ENCODE peak calls at places on chromosomes 13 and 19, in four cellular contexts. X is heart right ventricle, C is mucosa of descending colon, V is thoracic aorta. N is an unnamed sample.

GRCh38 chr19:16134510-16134909 is 9.0 kb upstream of the HSH2D start:
- DNase-seq in X (no peak), C (no peak), V (no peak), N (no peak)

GRCh38 chr13:82720961-82721360 is 1161.3 kb downstream of the SLITRK1 start:
- DNase-seq in X (no peak), C (no peak), V (no peak), N (no peak)

GRCh38 chr13:71274923-71275593 is 591.9 kb downstream of the DACH1 start:
- DNase-seq in X (no peak), C (no peak), V (no peak), N (no peak)

GRCh38 chr19:47444388-47444821 is 25.1 kb upstream of the MEIS3 start:
- DNase-seq in X (no peak), C (no peak), V (no peak), N (no peak)

GRCh38 chr13:99653526-99653925 is 152.3 kb downstream of the TM9SF2 start:
- DNase-seq in X (no peak), C (no peak), V (no peak), N (no peak)

GRCh38 chr13:24115671-24116070 is 44.8 kb upstream of the SPATA13 start:
- DNase-seq in X (no peak), C (no peak), V (no peak), N (no peak)

GRCh38 chr13:101941095-101941777 is 460.6 kb downstream of the FGF14 start:
- DNase-seq in X (no peak), C (no peak), V (no peak), N (no peak)

GRCh38 chr13:113848431-113849260 is 15.2 kb downstream of the GAS6 start:
- DNase-seq in X (peak), C (peak), V (no peak), N (no peak)

GRCh38 chr19:46357846-46358583 is 11.1 kb downstream of the PPP5C start:
- DNase-seq in X (no peak), C (no peak), V (no peak), N (no peak)

GRCh38 chr13:113155982-113156655 is 2.3 kb upstream of the PROZ start:
- DNase-seq in X (no peak), C (no peak), V (no peak), N (no peak)

GRCh38 chr19:33689138-33689746 is 67.5 kb downstream of the CHST8 start:
- DNase-seq in X (no peak), C (no peak), V (no peak), N (no peak)

GRCh38 chr13:113951246-113951999 is 22.5 kb downstream of the C13orf46 start:
- DNase-seq in X (peak), C (peak), V (peak), N (no peak)

GRCh38 chr19:48686103-48686502 is 9.7 kb upstream of the FUT2 start:
- DNase-seq in X (no peak), C (no peak), V (no peak), N (no peak)

GRCh38 chr19:30344446-30345425 is 27.4 kb upstream of the ZNF536 start:
- DNase-seq in X (no peak), C (no peak), V (no peak), N (no peak)

GRCh38 chr13:48493076-48493765 is 39.7 kb downstream of the RCBTB2 start:
- DNase-seq in X (no peak), C (no peak), V (no peak), N (no peak)

GRCh38 chr19:49442354-49442753 is 1.0 kb upstream of the SLC17A7 start:
- DNase-seq in X (peak), C (peak), V (no peak), N (no peak)

GRCh38 chr13:51912091-51912490 is 50.3 kb downstream of the CCDC70 start:
- DNase-seq in X (no peak), C (no peak), V (no peak), N (no peak)

GRCh38 chr19:40241809-40242384 is 15.4 kb upstream of the CCNP start:
- DNase-seq in X (peak), C (no peak), V (no peak), N (no peak)

GRCh38 chr13:73340069-73340468 is 281.3 kb downstream of the KLF5 start:
- DNase-seq in X (no peak), C (no peak), V (no peak), N (no peak)

GRCh38 chr13:108733141-108733540 is 103.7 kb downstream of the MYO16 start:
- DNase-seq in X (no peak), C (no peak), V (no peak), N (no peak)

GRCh38 chr13:100221166-100221565 is 132.3 kb downstream of the PCCA start:
- DNase-seq in X (no peak), C (no peak), V (no peak), N (no peak)

GRCh38 chr13:104111031-104111430 is 1044.8 kb upstream of the SLC10A2 start:
- DNase-seq in X (no peak), C (no peak), V (no peak), N (no peak)

GRCh38 chr13:48412881-48413351 is at the start of gene LPAR6:
- DNase-seq in X (peak), C (peak), V (no peak), N (no peak)

GRCh38 chr19:33310606-33311325 is 8.4 kb upstream of the CEBPA start:
- DNase-seq in X (no peak), C (peak), V (no peak), N (no peak)

GRCh38 chr13:49641810-49642291 is 13.5 kb downstream of the ARL11 start:
- DNase-seq in X (peak), C (peak), V (no peak), N (peak)

GRCh38 chr19:3440082-3440481 is 40.2 kb downstream of the SMIM24 start:
- DNase-seq in X (no peak), C (peak), V (no peak), N (no peak)

GRCh38 chr13:92989301-92989700 is 237.3 kb upstream of the GPC6 start:
- DNase-seq in X (no peak), C (no peak), V (no peak), N (no peak)

GRCh38 chr19:35116085-35116801 is 620 bp downstream of the FXYD3 start:
- DNase-seq in X (no peak), C (peak), V (no peak), N (no peak)

GRCh38 chr19:4543856-4544647 is 4.2 kb upstream of the LRG1 start:
- DNase-seq in X (no peak), C (no peak), V (no peak), N (no peak)

GRCh38 chr19:39926170-39926755 is 8.2 kb downstream of the FCGBP start:
- DNase-seq in X (no peak), C (no peak), V (no peak), N (no peak)

GRCh38 chr13:33634526-33635111 is 183.3 kb upstream of the RFC3 start:
- DNase-seq in X (no peak), C (no peak), V (no peak), N (no peak)

GRCh38 chr19:40799558-40800338 is 757 bp downstream of the EGLN2 start:
- DNase-seq in X (peak), C (peak), V (no peak), N (no peak)

GRCh38 chr19:2426661-2427322 is 594 bp downstream of the TIMM13 start:
- DNase-seq in X (no peak), C (peak), V (no peak), N (no peak)

GRCh38 chr13:97259787-97260641 is 37.9 kb downstream of the MBNL2 start:
- DNase-seq in X (no peak), C (no peak), V (no peak), N (peak)

GRCh38 chr13:56424246-56424645 is 716.5 kb upstream of the PRR20A start:
- DNase-seq in X (no peak), C (no peak), V (no peak), N (no peak)

GRCh38 chr19:40271706-40272105 is 13.4 kb downstream of the AKT2 start:
- DNase-seq in X (no peak), C (no peak), V (no peak), N (no peak)

GRCh38 chr13:20521388-20521787 is 4.3 kb downstream of the CRYL1 start:
- DNase-seq in X (no peak), C (no peak), V (no peak), N (no peak)

GRCh38 chr19:13015361-13016231 is 20.3 kb downstream of the NFIX start:
- DNase-seq in X (no peak), C (no peak), V (no peak), N (no peak)

DNA sequence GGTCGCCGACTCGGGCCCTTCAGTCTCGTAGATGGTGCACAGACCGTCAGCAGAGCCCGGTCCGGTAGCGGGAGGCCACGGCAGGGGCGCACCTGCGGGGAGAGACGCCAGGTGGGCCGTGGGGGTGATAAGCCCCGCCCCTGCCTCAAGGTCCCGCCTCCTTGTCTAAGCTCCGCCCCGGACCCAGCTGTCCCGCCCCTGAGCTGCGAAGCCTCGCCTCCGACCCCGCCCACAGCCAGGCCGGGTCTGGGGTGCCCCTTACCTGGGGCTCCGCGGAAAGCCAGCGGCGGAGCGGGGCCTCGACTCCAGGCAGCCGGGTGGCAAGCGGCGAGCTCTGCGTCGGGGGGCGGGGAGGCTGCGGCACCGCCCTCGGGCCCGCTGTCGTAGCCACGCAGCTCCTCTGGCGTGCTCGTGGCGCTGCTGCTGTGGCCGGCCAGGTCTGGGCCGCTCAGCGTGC is 4.7 kb downstream of the PRR36 start:
- DNase-seq in X (peak), C (peak), V (no peak), N (no peak)
- TF ChIP-seq CTCF in X (peak), C (no peak), V (no peak), N (peak)

DNA sequence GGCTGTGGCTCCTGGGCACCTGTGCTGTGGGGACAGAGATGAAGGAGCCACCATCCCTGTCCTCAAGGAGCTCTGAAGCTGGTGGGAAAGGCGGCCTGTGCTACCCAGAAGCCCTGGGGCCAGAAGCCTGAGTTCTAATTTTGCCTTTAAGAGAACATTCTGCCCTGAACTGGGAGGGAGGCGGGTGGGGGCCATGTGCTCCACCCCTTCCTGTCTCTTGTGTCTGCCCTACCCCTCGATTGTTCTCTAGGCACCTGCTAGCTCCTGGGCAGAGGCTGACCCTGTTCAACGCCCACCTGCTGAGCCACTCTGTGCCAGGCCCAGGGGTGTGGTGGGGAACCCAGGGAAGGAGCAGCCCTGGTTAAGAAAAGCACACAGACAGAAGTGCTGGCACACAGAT is 5.9 kb downstream of the TRAPPC6A start:
- DNase-seq in X (no peak), C (no peak), V (no peak), N (no peak)
- H3K4me3 ChIP-seq in X (no peak), C (no peak), V (no peak), N (no peak)

DNA sequence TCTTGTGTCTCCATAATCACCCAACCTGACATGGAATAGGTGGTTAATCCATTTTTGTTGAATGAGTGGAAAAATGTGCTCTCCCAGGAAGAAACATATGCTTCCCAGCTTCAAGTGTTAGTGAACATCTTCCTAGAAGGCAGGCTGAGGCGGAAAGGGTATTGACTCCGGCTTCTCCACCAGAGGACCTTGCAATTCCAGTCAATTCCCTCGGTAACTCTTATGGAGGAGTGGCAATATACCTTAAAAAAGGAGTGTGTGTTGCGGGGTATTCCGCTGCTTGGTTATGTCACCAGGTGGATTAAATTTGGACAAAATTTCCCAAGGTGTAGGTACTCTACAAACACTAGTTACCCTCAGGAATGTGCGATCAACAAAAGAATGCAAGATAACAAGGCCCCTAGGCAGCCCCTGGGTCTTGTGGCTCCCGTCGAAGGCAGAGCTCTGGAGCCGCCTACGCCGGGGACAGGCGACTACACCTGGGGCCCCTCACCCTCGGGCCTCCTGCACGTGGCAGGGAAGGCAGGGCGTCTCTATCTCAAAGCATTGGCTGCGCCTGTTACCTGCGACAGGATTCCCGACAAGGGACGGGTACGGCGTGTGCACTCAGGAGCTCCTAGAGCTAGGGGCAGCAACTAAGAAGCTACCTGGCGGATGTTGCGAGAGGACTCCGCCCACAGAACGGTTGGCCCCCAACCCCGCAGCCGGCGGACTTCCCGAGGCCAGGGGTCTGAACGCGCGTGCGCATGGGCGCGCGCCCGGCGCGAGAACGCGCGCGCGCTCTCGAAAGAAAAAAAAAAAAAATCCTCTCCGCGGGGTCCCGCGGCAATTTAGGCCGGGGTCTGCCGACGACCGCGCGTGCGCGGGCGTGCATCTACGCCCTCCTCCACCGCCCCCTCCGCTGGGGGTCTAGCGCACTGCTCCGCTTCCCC is at the start of gene WDR87:
- DNase-seq in X (no peak), C (peak), V (no peak), N (no peak)
- TF ChIP-seq CTCF in X (no peak), C (no peak), V (no peak), N (no peak)

GRCh38 chr19:1169921-1170885 is 3.9 kb downstream of the SBNO2 start:
- DNase-seq in X (no peak), C (no peak), V (no peak), N (no peak)
- H3K4me3 ChIP-seq in X (no peak), C (no peak), V (no peak), N (no peak)

GRCh38 chr19:11721681-11722080 is 17.1 kb downstream of the ZNF823 start:
- DNase-seq in X (no peak), C (no peak), V (no peak), N (no peak)
- TF ChIP-seq CTCF in X (no peak), C (no peak), V (no peak), N (no peak)

DNA sequence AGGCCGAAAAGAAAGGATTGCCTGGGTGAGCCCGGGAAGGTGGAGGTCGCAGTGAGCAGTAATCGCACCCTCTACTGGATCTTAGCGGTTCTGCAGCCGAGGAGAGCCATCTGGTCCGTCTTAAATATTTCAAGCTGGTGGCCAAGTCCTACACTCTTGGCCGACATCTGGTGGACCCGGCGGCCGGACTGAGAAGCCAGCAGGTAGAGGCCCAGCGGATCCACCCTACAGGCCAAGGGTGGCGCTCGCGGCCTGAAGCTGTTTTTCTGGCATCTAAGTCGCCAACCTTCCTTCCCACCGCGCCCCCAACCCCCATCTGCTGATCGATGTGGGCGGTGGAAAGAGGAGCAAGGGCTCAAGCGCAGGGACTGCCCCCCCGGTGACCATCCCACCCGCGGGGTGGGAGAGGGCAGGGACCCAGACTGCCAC is 46.5 kb upstream of the ZNF730 start:
- DNase-seq in X (peak), C (peak), V (no peak), N (no peak)
- H3K4me3 ChIP-seq in X (peak), C (no peak), V (peak), N (no peak)

GRCh38 chr19:19334989-19335344 is 14.3 kb downstream of the MAU2 start:
- DNase-seq in X (no peak), C (no peak), V (no peak), N (no peak)
- TF ChIP-seq CTCF in X (no peak), C (no peak), V (no peak), N (no peak)

DNA sequence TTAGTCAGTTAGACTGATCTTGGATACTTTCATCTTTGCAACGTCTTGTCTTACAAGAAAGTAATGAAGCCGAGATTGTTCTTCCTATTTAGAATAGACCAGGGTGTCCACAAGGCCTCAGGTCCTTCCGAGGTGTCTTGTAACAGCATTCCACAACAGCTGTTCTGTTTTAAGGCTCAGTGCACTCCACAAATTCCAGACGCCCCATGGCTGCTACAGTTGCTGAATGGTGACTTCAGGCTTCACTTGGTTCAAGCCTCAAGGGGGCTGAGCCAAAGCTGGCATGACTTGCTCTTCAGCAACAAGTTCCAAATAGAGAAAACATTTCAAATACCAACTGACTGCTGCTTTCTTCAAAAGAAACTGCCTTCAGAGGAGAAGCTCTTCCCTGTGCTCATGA is 143.4 kb downstream of the SHISA2 start:
- DNase-seq in X (no peak), C (no peak), V (no peak), N (no peak)
- H3K4me3 ChIP-seq in X (no peak), C (no peak), V (no peak), N (no peak)